ENCODE peak calls at places on chromosomes 16 and 17, in six cellular contexts. N is germinal center, B is fibroblast of the aortic adventitia, K is hypothalamus, W is cerebellum, R is M059J. J is an unnamed sample.

GRCh38 chr17:76337413-76337777 is 16.3 kb downstream of the PRPSAP1 start:
- DNase-seq in N (no peak), B (no peak), K (no peak), W (no peak), R (peak; percentile 51), J (no peak)

GRCh38 chr17:42543190-42544079 is 7.4 kb downstream of the NAGLU start:
- DNase-seq in N (no peak), B (no peak), K (no peak), W (no peak), R (no peak), J (no peak)

GRCh38 chr17:49362723-49363117 is 670 bp upstream of the ZNF652 start:
- DNase-seq in N (peak; percentile 10), B (no peak), K (no peak), W (no peak), R (no peak), J (no peak)

GRCh38 chr17:31072186-31072585 is 22.6 kb upstream of the NF1 start:
- DNase-seq in N (no peak), B (peak; percentile 49), K (no peak), W (no peak), R (peak; percentile 48), J (no peak)

GRCh38 chr16:83481589-83481988 is 326.2 kb upstream of the HSBP1 start:
- DNase-seq in N (no peak), B (no peak), K (no peak), W (no peak), R (no peak), J (no peak)

GRCh38 chr16:3696425-3697218 is 20.7 kb downstream of the TRAP1 start:
- DNase-seq in N (no peak), B (peak; percentile 89), K (no peak), W (no peak), R (peak; percentile 87), J (no peak)

GRCh38 chr16:1414532-1415265 is at the start of gene UNKL:
- DNase-seq in N (peak; percentile 92), B (peak; percentile 47), K (peak; percentile 31), W (peak; percentile 89), R (peak; percentile 43), J (peak; percentile 87)

GRCh38 chr17:16407911-16408588 is 7.3 kb upstream of the TRPV2 start:
- DNase-seq in N (no peak), B (peak; percentile 62), K (no peak), W (peak; percentile 64), R (peak; percentile 61), J (peak; percentile 85)

GRCh38 chr16:27407158-27407557 is 5.2 kb downstream of the IL21R start:
- DNase-seq in N (no peak), B (no peak), K (no peak), W (no peak), R (no peak), J (no peak)

GRCh38 chr17:63984651-63985386 is 12.1 kb upstream of the SCN4A start:
- DNase-seq in N (no peak), B (peak; percentile 94), K (no peak), W (no peak), R (peak; percentile 81), J (no peak)

GRCh38 chr17:1617620-1618174 is 10.9 kb downstream of the SLC43A2 start:
- DNase-seq in N (no peak), B (peak; percentile 75), K (no peak), W (peak; percentile 51), R (peak; percentile 85), J (no peak)

GRCh38 chr16:82963653-82964052 is 336.9 kb downstream of the CDH13 start:
- DNase-seq in N (no peak), B (no peak), K (no peak), W (no peak), R (no peak), J (no peak)

GRCh38 chr16:59249049-59249448 is 514.9 kb upstream of the GOT2 start:
- DNase-seq in N (no peak), B (no peak), K (no peak), W (no peak), R (no peak), J (no peak)

GRCh38 chr16:26454102-26454501 is 612.6 kb upstream of the C16orf82 start:
- DNase-seq in N (no peak), B (no peak), K (no peak), W (no peak), R (peak; percentile 66), J (no peak)

J was measured in MM.1S.